ENCODE peak calls at places on chromosomes 16 and 17, in eight cellular contexts. N is stimulated activated naive CD8-positive, alpha-beta T cell treated with anti-CD3 and anti-CD28 coated beads, Interleukin-15, Interleukin-2, amounts not matched to agents 100 U/mL and 50 U/mL, for 24 hours; F is KG1; A is activated naive CD8-positive, alpha-beta T cell treated with anti-CD3 and anti-CD28 coated beads, Interleukin-2, amount 50 U/mL, for 24 hours; U is endodermal cell; Z is CD4-positive, alpha-beta memory T cell; V is stimulated activated CD4-positive, alpha-beta T cell treated with anti-CD3 and anti-CD28 coated beads, Interleukin-1b, Interleukin-23, amount 100 ng/mL, for 1 hour; L is AG04450. Y is an unnamed sample.

GRCh38 chr17:42562845-42563509 is 1.0 kb downstream of the COASY start:
- DNase-seq in A (no peak), U (no peak), V (no peak), L (no peak), Z (no peak), F (no peak), N (no peak), Y (no peak)

GRCh38 chr17:57425903-57426574 is 169.7 kb downstream of the MSI2 start:
- DNase-seq in F (no peak), Z (no peak), V (no peak), A (no peak), L (no peak), N (no peak), U (no peak), Y (peak)

GRCh38 chr16:17346774-17347569 is 123.8 kb downstream of the XYLT1 start:
- DNase-seq in Z (no peak), U (no peak), A (peak), V (no peak), F (no peak), N (peak), L (no peak), Y (no peak)

GRCh38 chr17:65527857-65528591 is 33.4 kb downstream of the AXIN2 start:
- DNase-seq in A (no peak), F (no peak), Z (no peak), U (peak), V (no peak), L (no peak), N (no peak), Y (no peak)

GRCh38 chr16:57023541-57024249 is 34.3 kb downstream of the NLRC5 start:
- DNase-seq in N (peak), Z (peak), F (no peak), U (no peak), A (peak), V (peak), L (no peak), Y (no peak)

GRCh38 chr17:40479754-40480480 is 21.5 kb downstream of the TNS4 start:
- DNase-seq in Z (no peak), N (no peak), L (no peak), V (no peak), U (no peak), A (no peak), F (no peak), Y (no peak)

GRCh38 chr17:43888548-43888947 is 18.8 kb downstream of the MPP2 start:
- DNase-seq in Z (no peak), N (no peak), F (no peak), U (no peak), L (no peak), A (no peak), V (no peak), Y (no peak)

GRCh38 chr17:63189082-63189481 is 223.0 kb downstream of the TANC2 start:
- DNase-seq in V (no peak), Z (no peak), L (no peak), U (no peak), N (no peak), A (no peak), F (no peak), Y (no peak)

Y was measured in mesendoderm.